ENCODE peak calls at places on chromosomes 7 and 10, in five cellular contexts. H, U, C, X and I are unnamed samples.

GRCh38 chr7:44087914-44088838 is 5.8 kb upstream of the POLM start:
- DNase-seq in H (no peak), U (no peak), C (peak), X (no peak), I (peak)

GRCh38 chr10:122127943-122128342 is 139.0 kb downstream of the TACC2 start:
- DNase-seq in H (no peak), U (no peak), C (no peak), X (no peak), I (no peak)

GRCh38 chr10:14397069-14397468 is 66.3 kb upstream of the FRMD4A start:
- DNase-seq in H (no peak), U (no peak), C (peak), X (no peak), I (peak)

GRCh38 chr7:121298831-121299239 is 30.0 kb upstream of the WNT16 start:
- DNase-seq in H (no peak), U (no peak), C (no peak), X (peak), I (no peak)

GRCh38 chr7:17725761-17726160 is 214.5 kb downstream of the SNX13 start:
- DNase-seq in H (no peak), U (no peak), C (no peak), X (no peak), I (no peak)

GRCh38 chr10:12299222-12299973 is 49.9 kb upstream of the CAMK1D start:
- DNase-seq in H (no peak), U (no peak), C (no peak), X (no peak), I (no peak)

GRCh38 chr7:143399151-143399550 is 9.5 kb downstream of the EPHA1 start:
- DNase-seq in H (no peak), U (no peak), C (no peak), X (no peak), I (no peak)

GRCh38 chr7:104973909-104974415 is 40.0 kb upstream of the KMT2E start:
- DNase-seq in H (no peak), U (no peak), C (peak), X (no peak), I (peak)

GRCh38 chr7:132771301-132771730 is 195.0 kb upstream of the PLXNA4 start:
- DNase-seq in H (no peak), U (no peak), C (no peak), X (no peak), I (no peak)

GRCh38 chr10:21488246-21488953 is 37.1 kb downstream of the SKIDA1 start:
- DNase-seq in H (no peak), U (no peak), C (no peak), X (no peak), I (no peak)

GRCh38 chr7:27199820-27200760 is at the start of gene HOXA13:
- DNase-seq in H (no peak), U (no peak), C (no peak), X (peak), I (no peak)

GRCh38 chr7:150732786-150733733 is 4.2 kb upstream of the GIMAP5 start:
- DNase-seq in H (no peak), U (no peak), C (no peak), X (no peak), I (no peak)

GRCh38 chr10:110016037-110016436 is 8.3 kb downstream of the ADD3 start:
- DNase-seq in H (peak), U (no peak), C (no peak), X (no peak), I (no peak)

GRCh38 chr10:18352175-18352574 is 212.0 kb downstream of the CACNB2 start:
- DNase-seq in H (no peak), U (no peak), C (no peak), X (no peak), I (no peak)

GRCh38 chr7:156985101-156985967 is 25.1 kb downstream of the MNX1 start:
- DNase-seq in H (no peak), U (no peak), C (no peak), X (no peak), I (no peak)

GRCh38 chr7:26704786-26705185 is 159.6 kb downstream of the SKAP2 start:
- DNase-seq in H (no peak), U (no peak), C (no peak), X (no peak), I (no peak)

GRCh38 chr7:55431898-55432297 is 66.8 kb downstream of the LANCL2 start:
- DNase-seq in H (no peak), U (no peak), C (no peak), X (no peak), I (no peak)

GRCh38 chr7:55432506-55432905 is 67.4 kb downstream of the LANCL2 start:
- DNase-seq in H (no peak), U (no peak), C (no peak), X (no peak), I (no peak)

GRCh38 chr7:55435466-55435865 is 70.3 kb downstream of the LANCL2 start:
- DNase-seq in H (no peak), U (no peak), C (no peak), X (no peak), I (no peak)

GRCh38 chr7:55429835-55430499 is 64.8 kb downstream of the LANCL2 start:
- DNase-seq in H (no peak), U (no peak), C (no peak), X (no peak), I (no peak)

GRCh38 chr7:55432937-55433784 is 68.0 kb downstream of the LANCL2 start:
- DNase-seq in H (peak), U (no peak), C (no peak), X (peak), I (peak)
- TF ChIP-seq CTCF in H (peak), U (no peak), C (peak), X (peak), I (peak)

DNA sequence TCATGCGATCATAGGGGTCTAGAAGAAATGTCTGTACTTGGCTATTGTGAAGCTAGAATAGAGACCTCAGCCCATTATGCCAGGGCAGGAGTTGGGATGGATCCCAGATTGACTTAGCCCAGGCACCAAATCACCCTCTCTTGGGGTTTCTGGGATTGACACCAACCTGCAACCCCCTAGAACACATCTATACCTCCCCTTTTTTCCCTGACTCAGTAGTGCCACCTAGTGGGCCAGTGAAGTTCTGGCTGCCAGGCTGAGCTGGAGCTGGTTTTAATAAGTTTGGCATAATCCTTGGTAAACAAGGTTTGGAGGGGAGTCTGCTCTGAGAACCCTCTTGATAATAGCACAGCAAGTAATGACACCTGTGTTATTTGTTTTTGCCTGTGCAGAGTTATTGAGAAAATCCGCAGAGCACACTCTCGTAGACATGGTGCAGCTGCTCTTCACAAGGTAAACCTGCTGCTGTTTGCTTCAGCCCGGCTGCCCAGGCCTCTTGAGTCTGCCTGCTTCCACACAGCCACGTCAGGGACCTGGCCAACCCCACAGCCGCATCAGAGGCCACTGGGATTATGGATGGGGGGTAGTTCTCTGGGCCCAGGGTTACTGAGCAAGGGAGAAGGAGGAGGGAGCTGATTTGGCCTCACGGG is 43.3 kb upstream of the NFKB2 start:
- DNase-seq in H (peak), U (peak), C (no peak), X (peak), I (peak)
- TF ChIP-seq CTCF in H (peak), U (no peak), C (peak), X (peak), I (peak)

GRCh38 chr10:1287493-1288480 is 231.6 kb downstream of the WDR37 start:
- DNase-seq in H (no peak), U (no peak), C (no peak), X (no peak), I (no peak)

GRCh38 chr10:1289591-1289990 is 233.4 kb downstream of the WDR37 start:
- DNase-seq in H (no peak), U (no peak), C (no peak), X (no peak), I (no peak)

GRCh38 chr10:1281402-1281782 is 225.2 kb downstream of the WDR37 start:
- DNase-seq in H (no peak), U (no peak), C (no peak), X (no peak), I (no peak)

GRCh38 chr10:1280436-1281401 is 224.5 kb downstream of the WDR37 start:
- DNase-seq in H (no peak), U (no peak), C (no peak), X (no peak), I (no peak)

DNA sequence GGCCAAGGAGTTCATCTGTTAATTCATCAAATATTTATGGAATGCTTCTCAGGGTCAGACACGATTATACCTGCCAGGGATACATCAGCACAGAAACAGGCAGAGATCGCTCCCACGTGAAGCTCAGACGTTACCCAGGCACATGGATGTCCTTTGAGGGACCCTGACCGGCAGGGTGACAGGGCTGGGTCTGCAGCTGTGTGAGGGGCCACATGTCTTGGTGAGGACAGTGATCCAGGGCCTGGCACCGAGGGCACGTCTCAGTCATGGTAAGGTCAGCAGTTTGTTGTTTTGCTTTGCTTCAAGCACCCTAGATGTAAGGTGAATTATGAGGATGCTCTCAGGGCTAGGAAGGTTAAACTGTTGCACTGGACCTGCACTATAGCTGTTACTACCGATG is 227.9 kb downstream of the WDR37 start:
- DNase-seq in H (no peak), U (no peak), C (no peak), X (no peak), I (no peak)
- TF ChIP-seq CTCF in H (no peak), U (no peak), C (no peak), X (no peak), I (no peak)

DNA sequence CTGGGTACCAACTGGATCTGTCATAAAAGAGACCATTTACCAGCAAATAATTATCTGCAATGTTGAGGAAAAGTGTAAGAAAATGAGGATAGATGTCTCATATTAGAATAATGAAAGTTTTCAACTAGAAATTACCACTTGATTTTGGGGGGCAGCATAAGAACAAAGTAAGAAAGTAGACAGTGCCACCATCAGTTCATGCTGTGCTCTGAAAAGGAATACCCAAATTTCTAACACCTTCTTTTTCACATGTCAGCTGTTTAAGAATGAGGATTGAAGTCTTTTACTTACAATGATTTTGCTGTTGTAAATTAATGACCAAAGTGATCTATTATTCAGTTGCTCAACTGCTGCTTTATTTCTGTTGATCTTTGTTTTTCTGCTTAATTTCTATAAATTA is 578.3 kb downstream of the ETV1 start:
- DNase-seq in H (no peak), U (no peak), C (no peak), X (no peak), I (no peak)
- TF ChIP-seq CTCF in H (no peak), U (no peak), C (no peak), X (peak), I (no peak)